ENCODE peak calls at places on chromosomes 12 and 14, in nine cellular contexts. R, F, P, G, N, T, S, E and V are unnamed samples.

GRCh38 chr14:71610797-71611196 is 321.4 kb upstream of the RGS6 start:
- DNase-seq in E (no peak), P (no peak), N (no peak), S (peak; percentile 33), F (no peak), G (no peak), R (no peak), T (no peak), V (no peak)

GRCh38 chr14:96710060-96710636 is 87.0 kb upstream of the VRK1 start:
- DNase-seq in R (no peak), N (no peak), G (no peak), P (no peak), T (no peak), F (no peak), S (no peak), E (no peak), V (no peak)

GRCh38 chr12:19893514-19893913 is 454.2 kb downstream of the AEBP2 start:
- DNase-seq in N (no peak), G (peak; percentile 32), F (no peak), R (no peak), S (no peak), P (peak; percentile 54), E (no peak), T (no peak), V (no peak)

GRCh38 chr14:54784657-54785056 is 118.0 kb downstream of the GCH1 start:
- DNase-seq in S (no peak), R (no peak), P (no peak), G (no peak), N (peak; percentile 96), T (no peak), F (no peak), E (no peak), V (no peak)

GRCh38 chr14:92783813-92784431 is 10.2 kb upstream of the GOLGA5 start:
- DNase-seq in E (no peak), T (peak; percentile 76), P (peak; percentile 75), N (no peak), G (peak; percentile 70), R (no peak), F (no peak), S (no peak), V (peak; percentile 34)

GRCh38 chr12:124764451-124764850 is 99.2 kb downstream of the SCARB1 start:
- DNase-seq in E (no peak), S (no peak), G (peak; percentile 88), N (no peak), T (peak; percentile 58), F (no peak), P (peak; percentile 74), R (peak; percentile 68), V (no peak)

GRCh38 chr12:41188058-41188840 is at the start of gene PDZRN4:
- DNase-seq in G (peak; percentile 25), F (peak; percentile 80), N (no peak), S (peak; percentile 45), E (peak; percentile 62), R (peak; percentile 45), P (no peak), T (no peak), V (no peak)

GRCh38 chr14:51849095-51849494 is 11.3 kb upstream of the GNG2 start:
- DNase-seq in R (no peak), N (no peak), E (no peak), S (no peak), T (no peak), G (no peak), P (peak; percentile 51), F (no peak), V (no peak)

GRCh38 chr12:69066420-69067373 is 133.7 kb upstream of the CPM start:
- DNase-seq in F (no peak), N (peak; percentile 87), P (no peak), T (no peak), R (no peak), G (no peak), S (peak; percentile 40), E (no peak), V (no peak)

GRCh38 chr12:94276725-94277124 is 128.3 kb downstream of the PLXNC1 start:
- DNase-seq in R (no peak), P (no peak), E (no peak), F (no peak), N (peak; percentile 57), T (no peak), S (no peak), G (no peak), V (no peak)

DNA sequence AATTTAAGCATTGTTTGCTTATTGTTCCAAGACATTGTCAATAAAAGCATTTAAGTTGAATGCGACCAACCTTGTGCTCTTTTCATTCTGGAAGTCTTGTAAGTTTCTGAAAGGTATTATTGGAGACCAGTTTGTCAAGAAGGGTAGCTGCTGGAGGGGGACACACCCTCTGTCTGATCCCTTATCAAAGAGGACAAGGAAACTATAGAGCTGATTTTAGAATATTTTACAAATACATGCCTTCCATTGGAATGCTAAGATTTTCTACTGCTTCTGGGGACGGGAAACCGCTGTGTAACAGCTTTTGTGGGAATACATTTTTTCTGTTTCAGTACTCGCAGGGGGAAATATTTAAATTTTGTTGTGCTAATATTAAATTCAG is 3.5 kb downstream of the FOS start:
- DNase-seq in E (no peak), R (no peak), P (peak; percentile 60), T (no peak), F (no peak), N (no peak), G (no peak), S (no peak), V (no peak)
- TF ChIP-seq POLR2A in E (peak; percentile 7), R (no peak), P (no peak), T (no peak), F (no peak), N (peak; percentile 63), G (no peak), S (no peak), V (no peak)

GRCh38 chr12:81181701-81182100 is 103.8 kb downstream of the ACSS3 start:
- DNase-seq in F (no peak), S (no peak), N (no peak), G (no peak), E (no peak), T (no peak), R (no peak), P (no peak), V (no peak)

DNA sequence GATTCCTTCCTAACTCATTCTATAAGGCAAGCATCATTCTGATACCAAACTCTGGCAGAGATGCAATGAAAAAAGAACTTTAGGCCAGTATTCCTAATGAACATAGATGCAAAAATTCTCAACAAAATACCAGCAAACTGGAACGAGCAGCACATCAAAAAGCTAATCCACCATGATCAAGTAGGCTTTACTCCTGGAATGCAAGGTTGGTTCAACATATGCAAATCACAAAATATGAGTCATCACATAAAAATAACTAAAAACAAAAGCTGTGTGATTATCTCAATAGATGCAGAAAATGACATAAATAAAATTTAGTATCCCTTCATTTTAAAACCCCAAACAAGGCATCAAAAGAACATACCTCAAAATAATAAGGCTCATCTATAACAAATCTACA is 98.9 kb downstream of the ACSS3 start:
- DNase-seq in G (no peak), P (no peak), E (no peak), F (no peak), N (no peak), S (no peak), R (no peak), T (no peak), V (no peak)
- H3K4me3 ChIP-seq in G (no peak overlapping the region), P (no peak overlapping the region), E (no peak overlapping the region), F (no peak overlapping the region), N (no peak overlapping the region), S (no peak overlapping the region), R (no peak overlapping the region), T (no peak overlapping the region), V (no peak overlapping the region)

DNA sequence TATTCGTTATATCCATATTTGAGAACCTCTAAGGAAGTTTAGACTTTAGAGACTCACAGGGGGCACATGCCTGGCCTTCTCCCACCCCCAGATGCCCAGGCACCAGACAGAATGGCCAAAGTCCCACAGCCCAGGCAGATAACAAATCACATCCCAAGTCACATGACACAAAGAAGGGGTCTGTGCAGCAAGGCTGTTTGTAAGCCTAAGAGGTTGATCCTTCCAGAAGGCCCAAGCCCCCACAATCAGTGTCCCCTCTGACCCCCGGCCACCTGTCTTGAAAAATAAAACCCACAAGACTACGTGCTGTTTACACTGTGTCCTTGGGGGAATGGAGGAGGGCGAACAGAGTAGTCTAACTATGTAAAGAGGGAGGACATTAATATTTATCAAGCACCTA is 5.1 kb downstream of the CTDSP2 start:
- DNase-seq in G (no peak), F (no peak), E (no peak), R (no peak), P (no peak), T (no peak), N (no peak), S (no peak), V (no peak)
- H3K4me1 ChIP-seq in G (peaks cover 66% of the 10 kb centered on the region), F (peaks cover 83% of the 10 kb centered on the region), E (peaks cover 83% of the 10 kb centered on the region), R (peaks cover 76% of the 10 kb centered on the region), P (peaks cover 45% of the 10 kb centered on the region), T (peaks cover 81% of the 10 kb centered on the region), N (peaks cover 80% of the 10 kb centered on the region), S (peaks cover 80% of the 10 kb centered on the region), V (peaks cover 46% of the 10 kb centered on the region)

GRCh38 chr12:56261503-56262230 is 3.5 kb upstream of the ANKRD52 start:
- DNase-seq in T (no peak), E (no peak), R (no peak), S (no peak), P (peak; percentile 71), F (no peak), G (peak; percentile 95), N (no peak), V (no peak)

GRCh38 chr12:56267443-56268071 is 815 bp downstream of the COQ10A start:
- DNase-seq in R (no peak), P (no peak), N (peak; percentile 83), T (peak; percentile 30), S (peak; percentile 39), G (no peak), E (no peak), F (no peak), V (no peak)

GRCh38 chr12:56260921-56261320 is 2.7 kb upstream of the ANKRD52 start:
- DNase-seq in S (no peak), G (no peak), F (no peak), N (no peak), T (no peak), E (no peak), R (no peak), P (no peak), V (no peak)

GRCh38 chr12:56271031-56271430 is 4.3 kb downstream of the COQ10A start:
- DNase-seq in S (no peak), F (no peak), P (peak; percentile 31), E (no peak), R (no peak), N (no peak), T (peak; percentile 13), G (peak; percentile 48), V (no peak)

DNA sequence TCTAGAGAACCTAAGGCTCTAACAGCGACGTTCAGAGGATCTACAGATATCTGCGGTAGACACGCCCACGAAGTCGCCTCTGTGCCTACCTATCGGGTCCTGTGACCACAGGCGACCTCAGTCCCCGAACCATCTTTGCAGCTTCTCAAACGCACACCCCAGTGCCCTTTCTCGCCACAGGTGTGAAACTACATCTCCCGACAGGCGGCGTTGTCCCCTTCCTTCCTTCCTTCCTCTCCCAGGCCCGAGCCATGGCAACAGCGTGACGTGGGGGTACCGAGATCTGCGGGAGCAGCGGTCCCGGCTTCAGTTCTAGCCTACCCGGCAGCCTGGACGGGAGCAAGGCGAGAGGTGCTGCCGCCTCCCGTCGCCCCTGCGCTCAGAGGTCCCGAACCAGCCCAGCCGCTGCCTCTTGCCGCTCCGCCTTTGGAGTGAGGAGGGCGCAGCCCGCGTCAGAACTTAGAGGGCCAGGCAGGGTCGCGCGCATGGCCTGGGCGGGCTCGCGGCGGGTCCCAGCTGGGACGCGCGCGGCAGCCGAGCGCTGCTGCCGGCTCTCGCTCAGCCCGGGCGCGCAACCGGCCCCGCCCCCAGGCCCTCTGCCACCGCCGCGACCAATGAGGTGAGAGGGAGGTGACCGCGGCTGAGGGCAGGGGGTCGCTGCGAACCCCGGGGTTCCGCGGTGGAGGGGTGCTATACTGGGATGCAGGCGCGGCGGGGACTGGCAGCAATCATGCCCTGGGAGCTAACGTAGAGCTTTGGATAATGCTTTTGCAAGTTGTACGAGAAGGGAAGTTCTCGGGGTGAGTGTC is at the start of gene COQ10A:
- DNase-seq in F (peak; percentile 94), R (peak; percentile 82), G (peak; percentile 94), T (peak; percentile 94), P (peak; percentile 82), S (peak; percentile 91), E (peak; percentile 97), N (peak; percentile 93), V (peak; percentile 90)
- TF ChIP-seq POLR2A in F (no peak), R (peak; percentile 73), G (peak; percentile 96), T (peak; percentile 96), P (peak; percentile 87), S (peak; percentile 91), E (peak; percentile 77), N (peak; percentile 89), V (peak; percentile 94)